ENCODE peak calls at places on chromosomes 4 and X, in six cellular contexts. X is fibroblast of lung, E is left ventricle myocardium inferior, M is NCI-H146, C is NCI-H1092, O is amygdala. R is an unnamed sample.
A peak's percentile ranks its signal among the peaks of the same experiment; 100 is the strongest.

GRCh38 chr4:77232653-77233052 is 75.6 kb downstream of the CCNG2 start:
- DNase-seq in X (peak; percentile 64), E (no peak), M (no peak), C (no peak), O (no peak), R (no peak)

GRCh38 chr4:152462715-152463114 is 73.2 kb downstream of the FBXW7 start:
- DNase-seq in X (peak; percentile 61), E (no peak), M (no peak), C (no peak), O (no peak), R (no peak)

GRCh38 chr4:171676555-171677215 is 136.5 kb upstream of the GALNTL6 start:
- DNase-seq in X (no peak), E (no peak), M (no peak), C (no peak), O (no peak), R (no peak)

GRCh38 chrX:101108293-101108692 is 10.3 kb downstream of the CENPI start:
- DNase-seq in X (peak; percentile 43), E (no peak), M (no peak), C (no peak), O (no peak), R (no peak)

GRCh38 chr4:83876047-83876446 is 340.1 kb downstream of the GPAT3 start:
- DNase-seq in X (peak; percentile 39), E (no peak), M (no peak), C (no peak), O (no peak), R (no peak)

GRCh38 chr4:185500035-185500434 is 28.5 kb upstream of the CCDC110 start:
- DNase-seq in X (no peak), E (no peak), M (no peak), C (no peak), O (no peak), R (no peak)

GRCh38 chrX:132488092-132488749 is 617 bp downstream of the MBNL3 start:
- DNase-seq in X (peak; percentile 19), E (no peak), M (peak; percentile 37), C (peak; percentile 26), O (no peak), R (peak; percentile 16)

GRCh38 chrX:138745215-138745614 is 33.7 kb upstream of the FGF13 start:
- DNase-seq in X (peak; percentile 37), E (no peak), M (peak; percentile 22), C (peak; percentile 22), O (peak; percentile 5), R (peak; percentile 19)

GRCh38 chrX:102720237-102721168 is at the start of gene GPRASP3:
- DNase-seq in X (peak; percentile 75), E (peak; percentile 76), M (peak; percentile 78), C (peak; percentile 42), O (peak; percentile 78), R (peak; percentile 82)

GRCh38 chrX:113947548-113947947 is 636.3 kb upstream of the HTR2C start:
- DNase-seq in X (no peak), E (no peak), M (no peak), C (no peak), O (no peak), R (no peak)

GRCh38 chr4:3639613-3640586 is 107.7 kb upstream of the LRPAP1 start:
- DNase-seq in X (peak; percentile 29), E (no peak), M (no peak), C (no peak), O (no peak), R (no peak)

GRCh38 chrX:113157496-113157895 is 316.9 kb upstream of the AMOT start:
- DNase-seq in X (no peak), E (no peak), M (no peak), C (no peak), O (no peak), R (peak; percentile 53)

GRCh38 chr4:38523524-38524448 is 140.2 kb upstream of the KLF3 start:
- DNase-seq in X (peak; percentile 3), E (no peak), M (no peak), C (no peak), O (no peak), R (no peak)

GRCh38 chr4:10571896-10572295 is 112.7 kb downstream of the CLNK start:
- DNase-seq in X (peak; percentile 33), E (no peak), M (peak; percentile 39), C (no peak), O (no peak), R (peak; percentile 52)

GRCh38 chr4:16264798-16265197 is 38.5 kb upstream of the TAPT1 start:
- DNase-seq in X (peak; percentile 39), E (no peak), M (peak; percentile 45), C (no peak), O (no peak), R (peak; percentile 39)

GRCh38 chrX:40253770-40254169 is 156.0 kb upstream of the BCOR start:
- DNase-seq in X (no peak), E (no peak), M (no peak), C (no peak), O (no peak), R (no peak)

GRCh38 chr4:56641494-56642051 is 39.5 kb downstream of the HOPX start:
- DNase-seq in X (peak; percentile 96), E (no peak), M (no peak), C (no peak), O (no peak), R (no peak)

GRCh38 chr4:157217708-157218107 is 2.8 kb upstream of the GRIA2 start:
- DNase-seq in X (peak; percentile 15), E (no peak), M (peak; percentile 11), C (peak; percentile 5), O (no peak), R (peak; percentile 47)

GRCh38 chr4:120922390-120923200 is at the start of gene PRDM5:
- DNase-seq in X (peak; percentile 59), E (peak; percentile 62), M (peak; percentile 35), C (no peak), O (peak; percentile 39), R (peak; percentile 38)

GRCh38 chr4:6568689-6569332 is 6.2 kb upstream of the MAN2B2 start:
- DNase-seq in X (peak; percentile 85), E (no peak), M (no peak), C (no peak), O (no peak), R (no peak)

GRCh38 chr4:73615613-73616012 is 4.6 kb downstream of the RASSF6 start:
- DNase-seq in X (no peak), E (no peak), M (peak; percentile 52), C (no peak), O (no peak), R (peak; percentile 48)

GRCh38 chr4:149465941-149466340 is 349.7 kb downstream of the IQCM start:
- DNase-seq in X (peak; percentile 77), E (no peak), M (no peak), C (no peak), O (no peak), R (no peak)